ENCODE peak calls at places on chromosomes 11 and 22, in nine cellular contexts. One of them, this sample, is unnamed.

GRCh38 chr22:41078975-41079374 is 13.4 kb upstream of the EP300 start:
- DNase-seq in RCC 7860: no peak
- DNase-seq in upper lobe of right lung: no peak
- DNase-seq in posterior vena cava: peak; percentile 46
- DNase-seq in GM10248: no peak
- DNase-seq in right atrium auricular region: no peak
- DNase-seq in endothelial cell: no peak
- DNase-seq in activated CD4-positive, alpha-beta T cell treated with anti-CD3 and anti-CD28 coated beads, Interleukin-2, amount 50 U/mL, for 4 hours: no peak
- DNase-seq in germinal center: peak; percentile 78
- DNase-seq in this sample: no peak

GRCh38 chr11:64516226-64516625 is 74.8 kb upstream of the SLC22A12 start:
- DNase-seq in endothelial cell: no peak
- DNase-seq in RCC 7860: no peak
- DNase-seq in germinal center: no peak
- DNase-seq in posterior vena cava: no peak
- DNase-seq in right atrium auricular region: no peak
- DNase-seq in upper lobe of right lung: no peak
- DNase-seq in GM10248: no peak
- DNase-seq in activated CD4-positive, alpha-beta T cell treated with anti-CD3 and anti-CD28 coated beads, Interleukin-2, amount 50 U/mL, for 4 hours: no peak
- DNase-seq in this sample: no peak

GRCh38 chr11:35487532-35488078 is 37.8 kb downstream of the PAMR1 start:
- DNase-seq in GM10248: no peak
- DNase-seq in upper lobe of right lung: no peak
- DNase-seq in right atrium auricular region: peak; percentile 61
- DNase-seq in endothelial cell: peak; percentile 68
- DNase-seq in posterior vena cava: no peak
- DNase-seq in activated CD4-positive, alpha-beta T cell treated with anti-CD3 and anti-CD28 coated beads, Interleukin-2, amount 50 U/mL, for 4 hours: no peak
- DNase-seq in germinal center: no peak
- DNase-seq in RCC 7860: no peak
- DNase-seq in this sample: no peak

GRCh38 chr22:37319469-37319868 is 37.2 kb downstream of the CYTH4 start:
- DNase-seq in GM10248: no peak
- DNase-seq in activated CD4-positive, alpha-beta T cell treated with anti-CD3 and anti-CD28 coated beads, Interleukin-2, amount 50 U/mL, for 4 hours: no peak
- DNase-seq in right atrium auricular region: no peak
- DNase-seq in upper lobe of right lung: no peak
- DNase-seq in germinal center: no peak
- DNase-seq in endothelial cell: no peak
- DNase-seq in RCC 7860: no peak
- DNase-seq in posterior vena cava: no peak
- DNase-seq in this sample: no peak

GRCh38 chr22:29308791-29309262 is 2.4 kb downstream of the GAS2L1 start:
- DNase-seq in RCC 7860: peak; percentile 60
- DNase-seq in GM10248: peak; percentile 31
- DNase-seq in upper lobe of right lung: no peak
- DNase-seq in right atrium auricular region: no peak
- DNase-seq in posterior vena cava: peak; percentile 81
- DNase-seq in endothelial cell: no peak
- DNase-seq in germinal center: peak; percentile 6
- DNase-seq in activated CD4-positive, alpha-beta T cell treated with anti-CD3 and anti-CD28 coated beads, Interleukin-2, amount 50 U/mL, for 4 hours: no peak
- DNase-seq in this sample: peak; percentile 43

GRCh38 chr11:92296138-92296515 is 71.5 kb downstream of the FAT3 start:
- DNase-seq in RCC 7860: peak; percentile 26
- DNase-seq in upper lobe of right lung: no peak
- DNase-seq in right atrium auricular region: no peak
- DNase-seq in GM10248: no peak
- DNase-seq in posterior vena cava: no peak
- DNase-seq in activated CD4-positive, alpha-beta T cell treated with anti-CD3 and anti-CD28 coated beads, Interleukin-2, amount 50 U/mL, for 4 hours: no peak
- DNase-seq in endothelial cell: no peak
- DNase-seq in germinal center: no peak
- DNase-seq in this sample: no peak

GRCh38 chr11:39673994-39674393 is 1785.5 kb downstream of the LRRC4C start:
- DNase-seq in germinal center: no peak
- DNase-seq in RCC 7860: no peak
- DNase-seq in upper lobe of right lung: no peak
- DNase-seq in posterior vena cava: no peak
- DNase-seq in right atrium auricular region: no peak
- DNase-seq in activated CD4-positive, alpha-beta T cell treated with anti-CD3 and anti-CD28 coated beads, Interleukin-2, amount 50 U/mL, for 4 hours: no peak
- DNase-seq in GM10248: no peak
- DNase-seq in endothelial cell: no peak
- DNase-seq in this sample: no peak

GRCh38 chr11:66855574-66856495 is 1.0 kb upstream of the LRFN4 start:
- DNase-seq in RCC 7860: no peak
- DNase-seq in upper lobe of right lung: peak; percentile 98
- DNase-seq in germinal center: peak; percentile 93
- DNase-seq in GM10248: peak; percentile 99
- DNase-seq in right atrium auricular region: peak; percentile 92
- DNase-seq in activated CD4-positive, alpha-beta T cell treated with anti-CD3 and anti-CD28 coated beads, Interleukin-2, amount 50 U/mL, for 4 hours: peak; percentile 56
- DNase-seq in endothelial cell: peak; percentile 88
- DNase-seq in posterior vena cava: peak; percentile 98
- DNase-seq in this sample: peak; percentile 100

GRCh38 chr11:45896392-45897068 is 10.5 kb downstream of the FREY1 start:
- DNase-seq in activated CD4-positive, alpha-beta T cell treated with anti-CD3 and anti-CD28 coated beads, Interleukin-2, amount 50 U/mL, for 4 hours: no peak
- DNase-seq in endothelial cell: no peak
- DNase-seq in right atrium auricular region: no peak
- DNase-seq in GM10248: no peak
- DNase-seq in upper lobe of right lung: no peak
- DNase-seq in germinal center: no peak
- DNase-seq in posterior vena cava: no peak
- DNase-seq in RCC 7860: no peak
- DNase-seq in this sample: no peak

GRCh38 chr11:74909812-74910211 is 39.1 kb downstream of the XRRA1 start:
- DNase-seq in RCC 7860: no peak
- DNase-seq in upper lobe of right lung: no peak
- DNase-seq in activated CD4-positive, alpha-beta T cell treated with anti-CD3 and anti-CD28 coated beads, Interleukin-2, amount 50 U/mL, for 4 hours: no peak
- DNase-seq in germinal center: no peak
- DNase-seq in endothelial cell: no peak
- DNase-seq in posterior vena cava: no peak
- DNase-seq in GM10248: no peak
- DNase-seq in right atrium auricular region: no peak
- DNase-seq in this sample: no peak

GRCh38 chr11:110763249-110764011 is 51.2 kb upstream of the ARHGAP20 start:
- DNase-seq in endothelial cell: no peak
- DNase-seq in right atrium auricular region: no peak
- DNase-seq in GM10248: no peak
- DNase-seq in germinal center: no peak
- DNase-seq in RCC 7860: no peak
- DNase-seq in activated CD4-positive, alpha-beta T cell treated with anti-CD3 and anti-CD28 coated beads, Interleukin-2, amount 50 U/mL, for 4 hours: no peak
- DNase-seq in upper lobe of right lung: no peak
- DNase-seq in posterior vena cava: no peak
- DNase-seq in this sample: no peak